ENCODE peak calls at places on chromosomes 5 and 9, in nine cellular contexts. One of them, this sample, is unnamed.

GRCh38 chr9:128912270-128912853 is 8.4 kb upstream of the PHYHD1 start:
- DNase-seq in AG09319: peak; percentile 48
- DNase-seq in cardiac muscle cell: peak; percentile 68
- DNase-seq in type B pancreatic cell: no peak
- DNase-seq in lower lobe of right lung: peak; percentile 69
- DNase-seq in neural crest cell: no peak
- DNase-seq in bronchial epithelial cell: peak; percentile 98
- DNase-seq in PC-9: peak; percentile 98
- DNase-seq in esophagus squamous epithelium: no peak
- DNase-seq in this sample: no peak

GRCh38 chr5:150505041-150505511 is 2.9 kb upstream of the NDST1 start:
- DNase-seq in AG09319: no peak
- DNase-seq in cardiac muscle cell: no peak
- DNase-seq in type B pancreatic cell: no peak
- DNase-seq in lower lobe of right lung: no peak
- DNase-seq in neural crest cell: no peak
- DNase-seq in bronchial epithelial cell: no peak
- DNase-seq in PC-9: no peak
- DNase-seq in esophagus squamous epithelium: no peak
- DNase-seq in this sample: no peak

GRCh38 chr5:82855893-82856292 is 221.3 kb downstream of the TMEM167A start:
- DNase-seq in AG09319: no peak
- DNase-seq in cardiac muscle cell: peak; percentile 84
- DNase-seq in type B pancreatic cell: no peak
- DNase-seq in lower lobe of right lung: no peak
- DNase-seq in neural crest cell: no peak
- DNase-seq in bronchial epithelial cell: no peak
- DNase-seq in PC-9: no peak
- DNase-seq in esophagus squamous epithelium: no peak
- DNase-seq in this sample: no peak

GRCh38 chr5:142025637-142026036 is 12.8 kb upstream of the GNPDA1 start:
- DNase-seq in AG09319: no peak
- DNase-seq in cardiac muscle cell: no peak
- DNase-seq in type B pancreatic cell: no peak
- DNase-seq in lower lobe of right lung: no peak
- DNase-seq in neural crest cell: no peak
- DNase-seq in bronchial epithelial cell: no peak
- DNase-seq in PC-9: no peak
- DNase-seq in esophagus squamous epithelium: no peak
- DNase-seq in this sample: no peak

GRCh38 chr9:136888454-136888853 is 2.1 kb downstream of the TRAF2 start:
- DNase-seq in AG09319: no peak
- DNase-seq in cardiac muscle cell: no peak
- DNase-seq in type B pancreatic cell: no peak
- DNase-seq in lower lobe of right lung: no peak
- DNase-seq in neural crest cell: no peak
- DNase-seq in bronchial epithelial cell: no peak
- DNase-seq in PC-9: no peak
- DNase-seq in esophagus squamous epithelium: no peak
- DNase-seq in this sample: no peak

GRCh38 chr5:34517249-34517648 is 138.9 kb upstream of the RAI14 start:
- DNase-seq in AG09319: no peak
- DNase-seq in cardiac muscle cell: peak; percentile 27
- DNase-seq in type B pancreatic cell: no peak
- DNase-seq in lower lobe of right lung: no peak
- DNase-seq in neural crest cell: no peak
- DNase-seq in bronchial epithelial cell: peak; percentile 86
- DNase-seq in PC-9: peak; percentile 76
- DNase-seq in esophagus squamous epithelium: no peak
- DNase-seq in this sample: no peak

GRCh38 chr5:178232124-178232919 is at the start of gene PHYKPL:
- DNase-seq in AG09319: peak; percentile 44
- DNase-seq in cardiac muscle cell: peak; percentile 82
- DNase-seq in type B pancreatic cell: peak; percentile 85
- DNase-seq in lower lobe of right lung: peak; percentile 87
- DNase-seq in neural crest cell: peak; percentile 57
- DNase-seq in bronchial epithelial cell: no peak
- DNase-seq in PC-9: peak; percentile 42
- DNase-seq in esophagus squamous epithelium: no peak
- DNase-seq in this sample: no peak

GRCh38 chr9:121620777-121621437 is 30.5 kb upstream of the DAB2IP start:
- DNase-seq in AG09319: no peak
- DNase-seq in cardiac muscle cell: peak; percentile 49
- DNase-seq in type B pancreatic cell: no peak
- DNase-seq in lower lobe of right lung: no peak
- DNase-seq in neural crest cell: peak; percentile 57
- DNase-seq in bronchial epithelial cell: no peak
- DNase-seq in PC-9: no peak
- DNase-seq in esophagus squamous epithelium: no peak
- DNase-seq in this sample: no peak

GRCh38 chr9:95763006-95763405 is 112.5 kb upstream of the ERCC6L2 start:
- DNase-seq in AG09319: no peak
- DNase-seq in cardiac muscle cell: no peak
- DNase-seq in type B pancreatic cell: no peak
- DNase-seq in lower lobe of right lung: no peak
- DNase-seq in neural crest cell: no peak
- DNase-seq in bronchial epithelial cell: no peak
- DNase-seq in PC-9: no peak
- DNase-seq in esophagus squamous epithelium: no peak
- DNase-seq in this sample: no peak

GRCh38 chr9:114371986-114372917 is 15.5 kb downstream of the AKNA start:
- DNase-seq in AG09319: no peak
- DNase-seq in cardiac muscle cell: peak; percentile 72
- DNase-seq in type B pancreatic cell: no peak
- DNase-seq in lower lobe of right lung: peak; percentile 69
- DNase-seq in neural crest cell: no peak
- DNase-seq in bronchial epithelial cell: no peak
- DNase-seq in PC-9: no peak
- DNase-seq in esophagus squamous epithelium: no peak
- DNase-seq in this sample: peak; percentile 20

GRCh38 chr9:6068983-6069382 is 53.6 kb upstream of the RANBP6 start:
- DNase-seq in AG09319: no peak
- DNase-seq in cardiac muscle cell: no peak
- DNase-seq in type B pancreatic cell: no peak
- DNase-seq in lower lobe of right lung: no peak
- DNase-seq in neural crest cell: no peak
- DNase-seq in bronchial epithelial cell: no peak
- DNase-seq in PC-9: no peak
- DNase-seq in esophagus squamous epithelium: no peak
- DNase-seq in this sample: no peak

GRCh38 chr5:14810941-14811573 is 60.5 kb downstream of the ANKH start:
- DNase-seq in AG09319: no peak
- DNase-seq in cardiac muscle cell: no peak
- DNase-seq in type B pancreatic cell: no peak
- DNase-seq in lower lobe of right lung: no peak
- DNase-seq in neural crest cell: no peak
- DNase-seq in bronchial epithelial cell: no peak
- DNase-seq in PC-9: no peak
- DNase-seq in esophagus squamous epithelium: no peak
- DNase-seq in this sample: no peak

GRCh38 chr5:151745071-151745705 is 13.2 kb downstream of the ATOX1 start:
- DNase-seq in AG09319: no peak
- DNase-seq in cardiac muscle cell: peak; percentile 76
- DNase-seq in type B pancreatic cell: no peak
- DNase-seq in lower lobe of right lung: peak; percentile 60
- DNase-seq in neural crest cell: no peak
- DNase-seq in bronchial epithelial cell: peak; percentile 99
- DNase-seq in PC-9: peak; percentile 87
- DNase-seq in esophagus squamous epithelium: peak; percentile 10
- DNase-seq in this sample: peak; percentile 93

GRCh38 chr5:135977375-135977928 is 22.7 kb upstream of the LECT2 start:
- DNase-seq in AG09319: no peak
- DNase-seq in cardiac muscle cell: peak; percentile 45
- DNase-seq in type B pancreatic cell: no peak
- DNase-seq in lower lobe of right lung: peak; percentile 87
- DNase-seq in neural crest cell: peak; percentile 77
- DNase-seq in bronchial epithelial cell: peak; percentile 71
- DNase-seq in PC-9: no peak
- DNase-seq in esophagus squamous epithelium: no peak
- DNase-seq in this sample: peak; percentile 84

GRCh38 chr5:179731791-179732411 is 721 bp upstream of the MAML1 start:
- DNase-seq in AG09319: peak; percentile 55
- DNase-seq in cardiac muscle cell: peak; percentile 90
- DNase-seq in type B pancreatic cell: no peak
- DNase-seq in lower lobe of right lung: peak; percentile 57
- DNase-seq in neural crest cell: peak; percentile 12
- DNase-seq in bronchial epithelial cell: peak; percentile 95
- DNase-seq in PC-9: peak; percentile 87
- DNase-seq in esophagus squamous epithelium: no peak
- DNase-seq in this sample: no peak

GRCh38 chr9:23636199-23636598 is 189.8 kb downstream of the ELAVL2 start:
- DNase-seq in AG09319: no peak
- DNase-seq in cardiac muscle cell: no peak
- DNase-seq in type B pancreatic cell: no peak
- DNase-seq in lower lobe of right lung: no peak
- DNase-seq in neural crest cell: no peak
- DNase-seq in bronchial epithelial cell: no peak
- DNase-seq in PC-9: no peak
- DNase-seq in esophagus squamous epithelium: no peak
- DNase-seq in this sample: no peak

GRCh38 chr5:65874241-65874640 is 52.1 kb upstream of the ERBIN start:
- DNase-seq in AG09319: no peak
- DNase-seq in cardiac muscle cell: no peak
- DNase-seq in type B pancreatic cell: no peak
- DNase-seq in lower lobe of right lung: no peak
- DNase-seq in neural crest cell: no peak
- DNase-seq in bronchial epithelial cell: peak; percentile 82
- DNase-seq in PC-9: peak; percentile 82
- DNase-seq in esophagus squamous epithelium: no peak
- DNase-seq in this sample: no peak

GRCh38 chr5:87053134-87053533 is 214.5 kb upstream of the RASA1 start:
- DNase-seq in AG09319: no peak
- DNase-seq in cardiac muscle cell: no peak
- DNase-seq in type B pancreatic cell: no peak
- DNase-seq in lower lobe of right lung: no peak
- DNase-seq in neural crest cell: no peak
- DNase-seq in bronchial epithelial cell: no peak
- DNase-seq in PC-9: no peak
- DNase-seq in esophagus squamous epithelium: no peak
- DNase-seq in this sample: no peak

GRCh38 chr9:137437691-137438590 is 3.2 kb downstream of the ENTPD8 start:
- DNase-seq in AG09319: no peak
- DNase-seq in cardiac muscle cell: no peak
- DNase-seq in type B pancreatic cell: no peak
- DNase-seq in lower lobe of right lung: peak; percentile 41
- DNase-seq in neural crest cell: no peak
- DNase-seq in bronchial epithelial cell: no peak
- DNase-seq in PC-9: no peak
- DNase-seq in esophagus squamous epithelium: no peak
- DNase-seq in this sample: no peak

GRCh38 chr5:169763437-169764301 is 126.6 kb downstream of the DOCK2 start:
- DNase-seq in AG09319: no peak
- DNase-seq in cardiac muscle cell: peak; percentile 22
- DNase-seq in type B pancreatic cell: no peak
- DNase-seq in lower lobe of right lung: no peak
- DNase-seq in neural crest cell: no peak
- DNase-seq in bronchial epithelial cell: no peak
- DNase-seq in PC-9: no peak
- DNase-seq in esophagus squamous epithelium: no peak
- DNase-seq in this sample: no peak

GRCh38 chr5:60350794-60351193 is 349.2 kb downstream of the DEPDC1B start:
- DNase-seq in AG09319: no peak
- DNase-seq in cardiac muscle cell: no peak
- DNase-seq in type B pancreatic cell: no peak
- DNase-seq in lower lobe of right lung: no peak
- DNase-seq in neural crest cell: no peak
- DNase-seq in bronchial epithelial cell: no peak
- DNase-seq in PC-9: no peak
- DNase-seq in esophagus squamous epithelium: no peak
- DNase-seq in this sample: no peak

GRCh38 chr5:75260708-75261107 is 24.0 kb upstream of the ANKRD31 start:
- DNase-seq in AG09319: no peak
- DNase-seq in cardiac muscle cell: no peak
- DNase-seq in type B pancreatic cell: no peak
- DNase-seq in lower lobe of right lung: no peak
- DNase-seq in neural crest cell: no peak
- DNase-seq in bronchial epithelial cell: no peak
- DNase-seq in PC-9: no peak
- DNase-seq in esophagus squamous epithelium: no peak
- DNase-seq in this sample: no peak

GRCh38 chr5:75262278-75262677 is 25.6 kb upstream of the ANKRD31 start:
- DNase-seq in AG09319: no peak
- DNase-seq in cardiac muscle cell: no peak
- DNase-seq in type B pancreatic cell: no peak
- DNase-seq in lower lobe of right lung: no peak
- DNase-seq in neural crest cell: no peak
- DNase-seq in bronchial epithelial cell: no peak
- DNase-seq in PC-9: no peak
- DNase-seq in esophagus squamous epithelium: no peak
- DNase-seq in this sample: no peak

GRCh38 chr5:75265731-75266130 is 29.1 kb upstream of the ANKRD31 start:
- DNase-seq in AG09319: peak; percentile 10
- DNase-seq in cardiac muscle cell: peak; percentile 55
- DNase-seq in type B pancreatic cell: no peak
- DNase-seq in lower lobe of right lung: no peak
- DNase-seq in neural crest cell: no peak
- DNase-seq in bronchial epithelial cell: peak; percentile 59
- DNase-seq in PC-9: peak; percentile 48
- DNase-seq in esophagus squamous epithelium: no peak
- DNase-seq in this sample: no peak
- TF ChIP-seq CTCF in AG09319: peak; percentile 55
- TF ChIP-seq CTCF in cardiac muscle cell: peak; percentile 55
- TF ChIP-seq CTCF in type B pancreatic cell: peak; percentile 73
- TF ChIP-seq CTCF in lower lobe of right lung: peak; percentile 39
- TF ChIP-seq CTCF in neural crest cell: peak; percentile 73
- TF ChIP-seq CTCF in bronchial epithelial cell: peak; percentile 50
- TF ChIP-seq CTCF in PC-9: peak; percentile 78
- TF ChIP-seq CTCF in esophagus squamous epithelium: no peak
- TF ChIP-seq CTCF in this sample: peak; percentile 29

GRCh38 chr5:126020770-126021169 is 402.4 kb upstream of the GRAMD2B start:
- DNase-seq in AG09319: no peak
- DNase-seq in cardiac muscle cell: no peak
- DNase-seq in type B pancreatic cell: no peak
- DNase-seq in lower lobe of right lung: no peak
- DNase-seq in neural crest cell: no peak
- DNase-seq in bronchial epithelial cell: no peak
- DNase-seq in PC-9: no peak
- DNase-seq in esophagus squamous epithelium: no peak
- DNase-seq in this sample: no peak
- TF ChIP-seq CTCF in AG09319: no peak
- TF ChIP-seq CTCF in cardiac muscle cell: no peak
- TF ChIP-seq CTCF in type B pancreatic cell: no peak
- TF ChIP-seq CTCF in lower lobe of right lung: no peak
- TF ChIP-seq CTCF in neural crest cell: no peak
- TF ChIP-seq CTCF in bronchial epithelial cell: no peak
- TF ChIP-seq CTCF in PC-9: no peak
- TF ChIP-seq CTCF in esophagus squamous epithelium: no peak
- TF ChIP-seq CTCF in this sample: no peak

GRCh38 chr5:4295663-4296339 is 700.2 kb downstream of the IRX1 start:
- DNase-seq in AG09319: no peak
- DNase-seq in cardiac muscle cell: no peak
- DNase-seq in type B pancreatic cell: no peak
- DNase-seq in lower lobe of right lung: no peak
- DNase-seq in neural crest cell: peak; percentile 62
- DNase-seq in bronchial epithelial cell: no peak
- DNase-seq in PC-9: no peak
- DNase-seq in esophagus squamous epithelium: no peak
- DNase-seq in this sample: no peak
- TF ChIP-seq CTCF in AG09319: no peak
- TF ChIP-seq CTCF in cardiac muscle cell: no peak
- TF ChIP-seq CTCF in type B pancreatic cell: peak; percentile 94
- TF ChIP-seq CTCF in lower lobe of right lung: peak; percentile 43
- TF ChIP-seq CTCF in neural crest cell: peak; percentile 88
- TF ChIP-seq CTCF in bronchial epithelial cell: no peak
- TF ChIP-seq CTCF in PC-9: peak; percentile 61
- TF ChIP-seq CTCF in esophagus squamous epithelium: no peak
- TF ChIP-seq CTCF in this sample: no peak

GRCh38 chr9:74762950-74763349 is 124.8 kb downstream of the TRPM6 start:
- DNase-seq in AG09319: no peak
- DNase-seq in cardiac muscle cell: no peak
- DNase-seq in type B pancreatic cell: no peak
- DNase-seq in lower lobe of right lung: no peak
- DNase-seq in neural crest cell: no peak
- DNase-seq in bronchial epithelial cell: no peak
- DNase-seq in PC-9: no peak
- DNase-seq in esophagus squamous epithelium: no peak
- DNase-seq in this sample: no peak
- TF ChIP-seq CTCF in AG09319: no peak
- TF ChIP-seq CTCF in cardiac muscle cell: no peak
- TF ChIP-seq CTCF in type B pancreatic cell: no peak
- TF ChIP-seq CTCF in lower lobe of right lung: no peak
- TF ChIP-seq CTCF in neural crest cell: no peak
- TF ChIP-seq CTCF in bronchial epithelial cell: no peak
- TF ChIP-seq CTCF in PC-9: no peak
- TF ChIP-seq CTCF in esophagus squamous epithelium: no peak
- TF ChIP-seq CTCF in this sample: no peak